ENCODE peak calls at places on chromosomes 12 and 14, in eight cellular contexts. One of them, this sample, is unnamed.

GRCh38 chr12:49259452-49259851 is 5.4 kb upstream of the TUBA1C start:
- DNase-seq in MM.1S: no peak
- DNase-seq in SK-N-SH: no peak
- DNase-seq in PC-3: no peak
- DNase-seq in neural progenitor cell: no peak
- DNase-seq in GM23248: no peak
- DNase-seq in OCI-LY7: no peak
- DNase-seq in GM23338: no peak
- DNase-seq in this sample: no peak

GRCh38 chr12:34605955-34606748 is 583.9 kb downstream of the ALG10 start:
- DNase-seq in SK-N-SH: peak
- DNase-seq in PC-3: no peak
- DNase-seq in MM.1S: no peak
- DNase-seq in neural progenitor cell: no peak
- DNase-seq in GM23248: no peak
- DNase-seq in OCI-LY7: no peak
- DNase-seq in GM23338: no peak
- DNase-seq in this sample: no peak

GRCh38 chr12:27769142-27769672 is 10.8 kb upstream of the KLHL42 start:
- DNase-seq in SK-N-SH: no peak
- DNase-seq in GM23248: no peak
- DNase-seq in PC-3: no peak
- DNase-seq in neural progenitor cell: no peak
- DNase-seq in OCI-LY7: no peak
- DNase-seq in MM.1S: no peak
- DNase-seq in GM23338: no peak
- DNase-seq in this sample: no peak

GRCh38 chr14:86091811-86092210 is 561.9 kb downstream of the FLRT2 start:
- DNase-seq in SK-N-SH: no peak
- DNase-seq in OCI-LY7: no peak
- DNase-seq in PC-3: peak
- DNase-seq in neural progenitor cell: no peak
- DNase-seq in MM.1S: no peak
- DNase-seq in GM23248: no peak
- DNase-seq in GM23338: peak
- DNase-seq in this sample: no peak

GRCh38 chr12:66620703-66621102 is 58.2 kb downstream of the GRIP1 start:
- DNase-seq in GM23338: no peak
- DNase-seq in GM23248: no peak
- DNase-seq in SK-N-SH: no peak
- DNase-seq in PC-3: no peak
- DNase-seq in MM.1S: no peak
- DNase-seq in neural progenitor cell: no peak
- DNase-seq in OCI-LY7: no peak
- DNase-seq in this sample: no peak

GRCh38 chr14:55798400-55798799 is 218.4 kb downstream of the KTN1 start:
- DNase-seq in OCI-LY7: no peak
- DNase-seq in GM23248: no peak
- DNase-seq in PC-3: no peak
- DNase-seq in MM.1S: no peak
- DNase-seq in SK-N-SH: no peak
- DNase-seq in neural progenitor cell: no peak
- DNase-seq in GM23338: no peak
- DNase-seq in this sample: no peak

GRCh38 chr12:120767071-120768024 is 41.7 kb downstream of the ACADS start:
- DNase-seq in SK-N-SH: no peak
- DNase-seq in neural progenitor cell: no peak
- DNase-seq in MM.1S: no peak
- DNase-seq in PC-3: no peak
- DNase-seq in OCI-LY7: peak
- DNase-seq in GM23338: no peak
- DNase-seq in GM23248: no peak
- DNase-seq in this sample: no peak

GRCh38 chr12:85445060-85445938 is 165.3 kb downstream of the ALX1 start:
- DNase-seq in GM23338: no peak
- DNase-seq in OCI-LY7: no peak
- DNase-seq in PC-3: no peak
- DNase-seq in MM.1S: no peak
- DNase-seq in GM23248: no peak
- DNase-seq in neural progenitor cell: peak
- DNase-seq in SK-N-SH: peak
- DNase-seq in this sample: no peak

GRCh38 chr12:68350753-68351152 is 18.6 kb upstream of the MDM1 start:
- DNase-seq in GM23338: no peak
- DNase-seq in SK-N-SH: no peak
- DNase-seq in MM.1S: no peak
- DNase-seq in PC-3: peak
- DNase-seq in OCI-LY7: no peak
- DNase-seq in GM23248: peak
- DNase-seq in neural progenitor cell: no peak
- DNase-seq in this sample: no peak

GRCh38 chr12:116861331-116861730 is 19.9 kb downstream of the HRK start:
- DNase-seq in SK-N-SH: peak
- DNase-seq in GM23338: no peak
- DNase-seq in GM23248: peak
- DNase-seq in neural progenitor cell: peak
- DNase-seq in MM.1S: peak
- DNase-seq in PC-3: peak
- DNase-seq in OCI-LY7: peak
- DNase-seq in this sample: no peak

GRCh38 chr12:8648598-8649205 is 13.9 kb downstream of the MFAP5 start:
- DNase-seq in SK-N-SH: no peak
- DNase-seq in OCI-LY7: peak
- DNase-seq in neural progenitor cell: no peak
- DNase-seq in GM23338: no peak
- DNase-seq in PC-3: no peak
- DNase-seq in GM23248: no peak
- DNase-seq in MM.1S: peak
- DNase-seq in this sample: no peak

DNA sequence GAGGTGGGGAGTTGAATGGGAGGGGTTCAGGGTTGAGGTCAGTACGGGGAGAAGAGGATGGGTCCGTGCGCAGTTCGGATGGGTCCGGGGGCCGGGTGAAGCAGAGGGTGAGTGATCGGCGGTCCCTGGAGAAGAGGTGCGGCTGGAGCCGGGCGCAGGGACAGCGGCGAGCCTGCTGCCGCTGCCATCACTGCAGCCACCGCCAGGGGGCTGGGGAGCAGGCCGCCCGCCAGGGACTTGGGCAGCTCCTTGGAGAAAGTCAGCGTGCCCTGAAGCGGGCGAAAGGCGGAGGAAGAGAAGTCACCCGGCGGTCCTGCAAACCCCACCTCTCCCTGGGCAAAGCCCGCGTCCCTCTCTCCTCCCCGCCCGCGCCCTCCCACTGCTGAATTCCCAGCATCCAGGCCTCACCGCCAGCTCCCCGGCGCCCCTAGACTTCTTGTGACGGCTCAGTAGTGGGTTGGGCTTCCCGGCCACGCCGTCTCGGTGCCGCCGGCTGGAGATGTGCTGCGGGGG is 6.0 kb upstream of the GPR84 start:
- DNase-seq in OCI-LY7: no peak
- DNase-seq in GM23338: peak
- DNase-seq in SK-N-SH: peak
- DNase-seq in neural progenitor cell: peak
- DNase-seq in MM.1S: no peak
- DNase-seq in PC-3: peak
- DNase-seq in GM23248: peak
- DNase-seq in this sample: no peak
- TF ChIP-seq EZH2phosphoT487 in OCI-LY7: no peak
- TF ChIP-seq EZH2phosphoT487 in GM23338: no peak
- TF ChIP-seq EZH2phosphoT487 in SK-N-SH: no peak
- TF ChIP-seq EZH2phosphoT487 in neural progenitor cell: no peak
- TF ChIP-seq EZH2phosphoT487 in MM.1S: no peak
- TF ChIP-seq EZH2phosphoT487 in PC-3: no peak
- TF ChIP-seq EZH2phosphoT487 in GM23248: no peak
- TF ChIP-seq EZH2phosphoT487 in this sample: no peak

GRCh38 chr14:64934338-64934939 is 8.1 kb downstream of the GPX2 start:
- DNase-seq in GM23338: no peak
- DNase-seq in GM23248: no peak
- DNase-seq in OCI-LY7: no peak
- DNase-seq in PC-3: no peak
- DNase-seq in neural progenitor cell: no peak
- DNase-seq in SK-N-SH: no peak
- DNase-seq in MM.1S: no peak
- DNase-seq in this sample: no peak
- TF ChIP-seq EZH2phosphoT487 in GM23338: no peak
- TF ChIP-seq EZH2phosphoT487 in GM23248: no peak
- TF ChIP-seq EZH2phosphoT487 in OCI-LY7: no peak
- TF ChIP-seq EZH2phosphoT487 in PC-3: no peak
- TF ChIP-seq EZH2phosphoT487 in neural progenitor cell: no peak
- TF ChIP-seq EZH2phosphoT487 in SK-N-SH: no peak
- TF ChIP-seq EZH2phosphoT487 in MM.1S: no peak
- TF ChIP-seq EZH2phosphoT487 in this sample: no peak

GRCh38 chr12:2973566-2973965 is 14.4 kb downstream of the TEAD4 start:
- DNase-seq in GM23338: no peak
- DNase-seq in SK-N-SH: no peak
- DNase-seq in neural progenitor cell: no peak
- DNase-seq in MM.1S: no peak
- DNase-seq in GM23248: no peak
- DNase-seq in OCI-LY7: no peak
- DNase-seq in PC-3: no peak
- DNase-seq in this sample: no peak

GRCh38 chr12:2977776-2978175 is 18.6 kb downstream of the TEAD4 start:
- DNase-seq in neural progenitor cell: no peak
- DNase-seq in SK-N-SH: no peak
- DNase-seq in GM23248: no peak
- DNase-seq in PC-3: no peak
- DNase-seq in OCI-LY7: no peak
- DNase-seq in GM23338: no peak
- DNase-seq in MM.1S: no peak
- DNase-seq in this sample: no peak

GRCh38 chr12:2970744-2971143 is 11.5 kb downstream of the TEAD4 start:
- DNase-seq in GM23248: peak
- DNase-seq in MM.1S: no peak
- DNase-seq in OCI-LY7: no peak
- DNase-seq in GM23338: no peak
- DNase-seq in SK-N-SH: no peak
- DNase-seq in neural progenitor cell: no peak
- DNase-seq in PC-3: no peak
- DNase-seq in this sample: no peak

GRCh38 chr12:2976581-2976996 is 17.4 kb downstream of the TEAD4 start:
- DNase-seq in SK-N-SH: peak
- DNase-seq in GM23338: peak
- DNase-seq in PC-3: no peak
- DNase-seq in GM23248: no peak
- DNase-seq in neural progenitor cell: no peak
- DNase-seq in MM.1S: no peak
- DNase-seq in OCI-LY7: no peak
- DNase-seq in this sample: no peak

DNA sequence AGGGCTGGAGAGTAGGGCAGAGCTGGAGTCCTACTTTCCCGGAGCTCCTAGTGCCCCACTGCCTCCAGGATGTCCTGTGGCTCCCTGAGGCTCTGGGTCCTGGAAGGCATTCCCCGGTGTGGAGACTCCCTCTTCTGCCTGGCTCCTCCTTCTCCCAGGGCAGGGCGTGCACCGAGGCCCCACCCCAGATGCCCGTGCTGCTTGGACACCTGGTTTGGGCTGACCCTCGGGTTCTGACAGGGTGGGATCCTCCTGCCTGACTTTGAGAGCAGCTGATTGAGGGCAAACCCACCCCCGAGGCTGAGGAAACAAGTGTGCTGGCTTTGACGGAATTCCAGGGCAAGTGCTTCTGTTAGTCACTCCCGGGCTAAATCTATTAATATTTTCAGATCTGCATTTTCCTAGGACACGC is 15.4 kb downstream of the TEAD4 start:
- DNase-seq in OCI-LY7: no peak
- DNase-seq in GM23248: peak
- DNase-seq in MM.1S: no peak
- DNase-seq in SK-N-SH: no peak
- DNase-seq in GM23338: peak
- DNase-seq in PC-3: no peak
- DNase-seq in neural progenitor cell: no peak
- DNase-seq in this sample: no peak
- TF ChIP-seq EZH2phosphoT487 in OCI-LY7: no peak
- TF ChIP-seq EZH2phosphoT487 in GM23248: no peak
- TF ChIP-seq EZH2phosphoT487 in MM.1S: no peak
- TF ChIP-seq EZH2phosphoT487 in SK-N-SH: no peak
- TF ChIP-seq EZH2phosphoT487 in GM23338: no peak
- TF ChIP-seq EZH2phosphoT487 in PC-3: no peak
- TF ChIP-seq EZH2phosphoT487 in neural progenitor cell: no peak
- TF ChIP-seq EZH2phosphoT487 in this sample: no peak

GRCh38 chr12:50580436-50580835 is 75.7 kb downstream of the DIP2B start:
- DNase-seq in SK-N-SH: no peak
- DNase-seq in neural progenitor cell: no peak
- DNase-seq in GM23248: no peak
- DNase-seq in GM23338: no peak
- DNase-seq in OCI-LY7: no peak
- DNase-seq in PC-3: no peak
- DNase-seq in MM.1S: no peak
- DNase-seq in this sample: no peak

GRCh38 chr12:50579757-50580267 is 75.0 kb downstream of the DIP2B start:
- DNase-seq in neural progenitor cell: no peak
- DNase-seq in PC-3: peak
- DNase-seq in GM23248: peak
- DNase-seq in OCI-LY7: peak
- DNase-seq in GM23338: no peak
- DNase-seq in MM.1S: no peak
- DNase-seq in SK-N-SH: no peak
- DNase-seq in this sample: no peak

GRCh38 chr12:50584135-50584534 is 79.3 kb downstream of the DIP2B start:
- DNase-seq in GM23248: no peak
- DNase-seq in PC-3: no peak
- DNase-seq in SK-N-SH: no peak
- DNase-seq in neural progenitor cell: no peak
- DNase-seq in OCI-LY7: no peak
- DNase-seq in MM.1S: no peak
- DNase-seq in GM23338: no peak
- DNase-seq in this sample: no peak

DNA sequence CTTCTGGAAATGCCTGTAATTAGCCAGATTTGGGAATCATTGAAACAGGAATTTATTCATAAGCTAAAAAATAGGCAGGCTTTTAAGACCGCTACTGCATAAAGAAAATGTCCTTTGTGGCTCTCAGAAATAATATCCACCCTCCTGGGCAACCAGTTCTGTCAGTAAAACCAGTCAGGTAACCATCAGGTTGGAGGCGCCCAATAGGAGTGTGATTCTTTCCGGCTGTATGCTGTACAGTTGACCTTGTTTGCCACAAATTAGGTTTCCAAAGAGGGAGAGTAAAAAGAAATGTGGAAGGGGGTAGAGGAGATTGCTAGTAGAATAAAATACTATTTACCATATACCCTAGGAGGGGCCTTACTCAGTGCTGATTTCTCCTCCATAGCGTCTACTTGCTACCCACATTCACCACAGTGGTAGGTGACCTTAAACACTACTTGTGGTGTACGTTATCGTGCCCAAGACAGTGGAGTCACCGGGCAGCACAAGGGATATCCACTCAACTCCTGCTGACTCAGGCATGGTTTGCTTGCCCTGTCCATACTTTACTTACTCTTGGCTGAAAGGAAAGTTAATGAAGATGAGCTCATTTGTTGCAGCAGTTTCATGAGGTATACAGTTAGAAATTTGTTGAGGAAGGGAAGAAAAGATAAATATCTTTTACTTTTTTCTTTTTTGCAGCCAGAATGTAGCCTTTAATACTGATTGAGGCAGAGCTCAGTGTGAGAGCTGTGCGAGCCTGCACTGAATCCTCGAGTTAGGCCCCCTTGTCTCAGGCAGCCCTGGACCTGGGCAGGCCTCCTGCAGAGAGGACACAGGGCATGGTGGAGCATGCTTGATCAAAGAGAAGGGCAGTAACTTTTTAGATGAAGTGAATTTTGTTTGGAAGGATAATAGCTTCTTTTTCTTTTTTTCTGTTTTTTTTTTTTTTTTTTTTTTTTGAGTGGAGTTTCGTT is 76.7 kb downstream of the DIP2B start:
- DNase-seq in GM23248: peak
- DNase-seq in OCI-LY7: no peak
- DNase-seq in neural progenitor cell: peak
- DNase-seq in SK-N-SH: no peak
- DNase-seq in PC-3: peak
- DNase-seq in MM.1S: no peak
- DNase-seq in GM23338: no peak
- DNase-seq in this sample: no peak
- TF ChIP-seq EZH2phosphoT487 in GM23248: no peak
- TF ChIP-seq EZH2phosphoT487 in OCI-LY7: no peak
- TF ChIP-seq EZH2phosphoT487 in neural progenitor cell: no peak
- TF ChIP-seq EZH2phosphoT487 in SK-N-SH: no peak
- TF ChIP-seq EZH2phosphoT487 in PC-3: no peak
- TF ChIP-seq EZH2phosphoT487 in MM.1S: no peak
- TF ChIP-seq EZH2phosphoT487 in GM23338: no peak
- TF ChIP-seq EZH2phosphoT487 in this sample: no peak

This sample was measured in HCT116.